ENCODE peak calls at places on chromosome 22, in eight cellular contexts. Q is aorta, R is body of pancreas, G is ovary, C is thyroid gland, H is hepatocyte, W is mesendoderm, X is AG04450. O is an unnamed sample.

GRCh38 chr22:39129746-39130145 is 22.7 kb downstream of the CBX7 start:
- DNase-seq in Q (peak), R (no peak), G (no peak), C (no peak), H (no peak), W (no peak), X (no peak), O (no peak)

GRCh38 chr22:50271519-50271970 is 1.4 kb upstream of the MAPK11 start:
- DNase-seq in Q (no peak), R (peak), G (peak), C (peak), H (peak), W (peak), X (no peak), O (no peak)

GRCh38 chr22:44191036-44191454 is 10.3 kb downstream of the PARVG start:
- DNase-seq in Q (no peak), R (no peak), G (no peak), C (no peak), H (no peak), W (peak), X (no peak), O (no peak)

GRCh38 chr22:46734830-46735453 is 3.1 kb downstream of the CERK start:
- DNase-seq in Q (peak), R (peak), G (no peak), C (peak), H (peak), W (no peak), X (no peak), O (no peak)

GRCh38 chr22:25368271-25368670 is 148.8 kb downstream of the CRYBB2 start:
- DNase-seq in Q (no peak), R (no peak), G (no peak), C (no peak), H (peak), W (peak), X (peak), O (no peak)

GRCh38 chr22:41939981-41940852 is 6.7 kb downstream of the CENPM start:
- DNase-seq in Q (peak), R (no peak), G (no peak), C (no peak), H (no peak), W (no peak), X (no peak), O (no peak)

GRCh38 chr22:32411388-32411787 is 659 bp downstream of the RTCB start:
- DNase-seq in Q (no peak), R (no peak), G (no peak), C (no peak), H (peak), W (peak), X (no peak), O (no peak)

GRCh38 chr22:42376721-42377177 is 55.5 kb downstream of the NFAM1 start:
- DNase-seq in Q (peak), R (peak), G (no peak), C (peak), H (peak), W (peak), X (no peak), O (no peak)

GRCh38 chr22:45083659-45084305 is 74.0 kb upstream of the PHF21B start:
- DNase-seq in Q (no peak), R (no peak), G (no peak), C (no peak), H (no peak), W (no peak), X (no peak), O (peak)

GRCh38 chr22:32591620-32592019 is 117.0 kb downstream of the FBXO7 start:
- DNase-seq in Q (no peak), R (no peak), G (no peak), C (no peak), H (no peak), W (no peak), X (no peak), O (peak)

GRCh38 chr22:38788417-38788816 is 5.5 kb downstream of the DNAL4 start:
- DNase-seq in Q (no peak), R (peak), G (peak), C (peak), H (peak), W (no peak), X (peak), O (peak)

GRCh38 chr22:44578516-44579230 is 80.6 kb upstream of the RTL6 start:
- DNase-seq in Q (no peak), R (no peak), G (no peak), C (no peak), H (no peak), W (no peak), X (no peak), O (no peak)

GRCh38 chr22:39349506-39349966 is 255 bp upstream of the SYNGR1 start:
- DNase-seq in Q (no peak), R (peak), G (peak), C (peak), H (peak), W (peak), X (no peak), O (no peak)

GRCh38 chr22:40240160-40240559 is 62.4 kb downstream of the TNRC6B start:
- DNase-seq in Q (no peak), R (no peak), G (no peak), C (no peak), H (no peak), W (no peak), X (no peak), O (no peak)

GRCh38 chr22:49965291-49966040 is 4.9 kb downstream of the PIM3 start:
- DNase-seq in Q (peak), R (peak), G (peak), C (peak), H (peak), W (no peak), X (no peak), O (no peak)

DNA sequence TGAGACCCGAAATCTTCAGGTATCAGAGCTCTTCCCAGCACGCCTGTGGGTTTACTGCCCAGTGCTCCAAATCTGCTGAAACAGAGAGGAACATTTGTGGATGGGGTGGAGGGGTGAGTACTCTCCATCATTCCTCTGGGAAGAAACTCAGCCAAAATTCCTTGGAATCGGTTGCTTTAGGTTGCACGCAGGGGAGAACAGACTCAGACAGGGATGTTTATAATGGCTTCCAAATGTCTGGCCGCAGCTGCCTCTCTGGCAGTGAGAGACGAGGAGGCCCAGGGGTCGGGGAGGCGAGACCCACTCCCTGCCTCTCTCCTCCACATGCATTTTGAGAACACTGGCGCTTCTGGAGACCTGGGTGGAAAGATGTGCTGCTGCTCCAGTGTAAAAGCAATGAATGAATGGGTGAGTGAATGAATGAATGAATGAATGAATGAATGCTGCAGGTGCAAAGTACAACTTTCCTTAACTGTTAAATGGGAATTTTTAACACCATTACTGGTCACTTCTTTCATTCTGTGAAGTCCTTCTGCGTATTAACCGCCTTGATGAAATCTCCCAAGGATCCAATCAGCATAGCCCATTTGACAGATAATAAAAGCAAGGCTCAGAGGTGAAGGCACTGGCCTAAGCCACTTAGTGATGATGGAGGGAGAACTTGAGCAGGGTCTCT is 437.4 kb downstream of the MIAT start:
- DNase-seq in Q (no peak), R (no peak), G (no peak), C (no peak), H (peak), W (no peak), X (no peak), O (no peak)
- H3K4me3 ChIP-seq in Q (no peak), R (no peak), G (no peak), C (no peak), H (no peak), W (no peak), X (no peak), O (no peak)

DNA sequence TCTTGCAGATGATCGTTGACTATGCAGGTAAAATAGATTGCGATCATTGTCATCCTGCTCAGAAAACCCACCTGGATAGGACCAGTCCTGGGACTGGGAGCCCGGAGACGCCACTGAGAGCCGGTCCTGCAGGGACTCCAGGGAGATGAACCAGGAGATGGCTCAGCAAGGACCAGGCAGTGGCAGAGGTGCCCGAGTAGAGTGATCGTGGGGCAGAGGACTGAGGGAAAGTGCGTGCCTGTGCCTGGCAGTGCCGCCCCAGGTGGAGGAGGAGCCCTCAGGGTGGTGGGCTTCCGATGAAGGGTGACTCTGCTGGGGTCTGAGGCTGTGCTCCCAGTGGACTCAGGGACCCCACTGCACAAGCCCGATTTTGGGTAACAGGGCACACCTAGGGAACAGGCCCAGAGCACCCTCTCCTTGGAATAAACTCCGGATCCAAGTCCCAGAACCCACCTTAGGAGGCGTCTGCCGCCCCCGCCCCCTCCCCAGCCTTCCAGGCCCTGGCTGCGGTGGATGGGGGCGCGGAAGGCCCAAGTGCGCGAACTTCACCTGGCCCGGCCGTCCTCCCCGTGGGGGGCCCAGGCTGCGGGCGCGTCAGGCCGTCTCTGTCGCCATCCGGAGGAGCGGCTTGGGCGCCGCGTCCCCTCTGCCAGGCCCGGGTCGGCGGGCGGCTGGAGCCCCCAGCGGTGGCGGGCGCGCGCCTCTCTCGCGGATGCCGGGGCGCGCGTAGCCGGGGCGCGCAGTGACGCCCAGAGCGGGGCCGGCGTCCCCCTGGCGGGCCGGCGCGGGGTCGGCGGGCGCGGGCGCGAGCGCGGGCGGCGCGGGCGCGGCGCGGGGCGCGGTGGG is 1338.8 kb downstream of the BRD1 start:
- DNase-seq in Q (no peak), R (no peak), G (no peak), C (no peak), H (peak), W (peak), X (no peak), O (no peak)
- H3K4me3 ChIP-seq in Q (no peak), R (no peak), G (no peak), C (no peak), H (no peak), W (no peak), X (no peak), O (no peak)

GRCh38 chr22:23183107-23183698 is 2.9 kb downstream of the BCR start:
- DNase-seq in Q (peak), R (peak), G (peak), C (peak), H (peak), W (peak), X (no peak), O (peak)

GRCh38 chr22:23180301-23180892 is at the start of gene BCR:
- DNase-seq in Q (peak), R (peak), G (peak), C (peak), H (peak), W (peak), X (no peak), O (peak)

GRCh38 chr22:23180893-23181762 is 819 bp downstream of the BCR start:
- DNase-seq in Q (peak), R (peak), G (peak), C (peak), H (no peak), W (peak), X (no peak), O (no peak)

GRCh38 chr22:23182289-23183106 is 2.2 kb downstream of the BCR start:
- DNase-seq in Q (no peak), R (peak), G (no peak), C (no peak), H (peak), W (peak), X (no peak), O (no peak)

DNA sequence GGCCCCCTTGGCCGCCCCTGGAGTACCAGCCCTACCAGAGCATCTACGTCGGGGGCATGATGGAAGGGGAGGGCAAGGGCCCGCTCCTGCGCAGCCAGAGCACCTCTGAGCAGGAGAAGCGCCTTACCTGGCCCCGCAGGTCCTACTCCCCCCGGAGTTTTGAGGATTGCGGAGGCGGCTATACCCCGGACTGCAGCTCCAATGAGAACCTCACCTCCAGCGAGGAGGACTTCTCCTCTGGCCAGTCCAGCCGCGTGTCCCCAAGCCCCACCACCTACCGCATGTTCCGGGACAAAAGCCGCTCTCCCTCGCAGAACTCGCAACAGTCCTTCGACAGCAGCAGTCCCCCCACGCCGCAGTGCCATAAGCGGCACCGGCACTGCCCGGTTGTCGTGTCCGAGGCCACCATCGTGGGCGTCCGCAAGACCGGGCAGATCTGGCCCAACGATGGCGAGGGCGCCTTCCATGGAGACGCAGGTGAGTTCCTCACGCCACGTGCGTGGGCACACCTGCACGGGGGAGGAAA is 1.5 kb downstream of the BCR start:
- DNase-seq in Q (no peak), R (no peak), G (no peak), C (no peak), H (no peak), W (peak), X (no peak), O (no peak)
- H3K4me3 ChIP-seq in Q (peak), R (no peak), G (peak), C (peak), H (peak), W (peak), X (peak), O (peak)

DNA sequence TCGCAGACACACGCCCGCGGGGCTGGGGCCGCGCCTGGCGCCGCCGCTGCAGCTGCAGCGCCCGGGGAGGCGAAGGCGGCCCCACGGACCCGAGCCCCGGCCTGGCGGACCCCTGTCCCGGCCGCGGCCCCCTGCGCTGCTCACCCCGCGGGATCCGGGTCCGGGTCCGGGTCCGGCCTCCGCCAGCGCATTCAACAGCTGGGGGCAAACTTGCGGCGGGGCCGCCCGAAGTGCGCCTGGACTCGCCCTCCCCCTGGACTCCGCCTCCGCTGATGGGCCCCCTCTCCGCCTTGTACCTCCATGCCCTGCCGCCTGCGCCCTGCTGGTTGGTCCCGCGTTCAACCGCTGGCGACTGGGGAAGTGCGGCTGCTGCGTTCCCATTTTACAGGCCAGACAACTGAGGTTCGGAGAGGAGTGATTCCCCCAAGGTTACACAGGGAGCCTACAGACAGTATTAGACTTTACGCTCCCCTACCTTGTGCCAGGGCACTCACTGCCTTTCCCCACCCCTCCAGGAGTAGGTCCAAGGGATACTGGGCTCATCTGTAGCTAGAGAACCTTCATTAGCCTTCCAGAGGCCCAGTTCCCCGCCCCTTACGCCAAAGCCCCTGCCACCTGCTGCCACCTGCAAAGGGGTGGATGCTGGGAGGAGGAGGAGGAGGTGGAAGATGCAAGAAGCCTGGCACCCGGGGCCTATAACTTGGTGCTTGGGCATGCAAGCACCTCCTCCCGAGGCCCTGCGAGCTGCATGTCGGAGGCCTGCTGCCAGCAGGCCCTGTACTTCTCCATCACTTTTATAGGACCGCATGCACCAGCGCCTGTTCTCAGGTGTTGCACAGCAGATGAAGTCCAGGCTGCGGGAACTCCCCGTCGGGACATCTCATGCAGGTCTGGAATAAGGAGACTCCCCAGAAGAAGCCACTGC is 694 bp upstream of the ELFN2 start:
- DNase-seq in Q (no peak), R (no peak), G (no peak), C (no peak), H (no peak), W (no peak), X (no peak), O (no peak)
- H3K4me3 ChIP-seq in Q (peak), R (no peak), G (no peak), C (no peak), H (no peak), W (no peak), X (peak), O (peak)

DNA sequence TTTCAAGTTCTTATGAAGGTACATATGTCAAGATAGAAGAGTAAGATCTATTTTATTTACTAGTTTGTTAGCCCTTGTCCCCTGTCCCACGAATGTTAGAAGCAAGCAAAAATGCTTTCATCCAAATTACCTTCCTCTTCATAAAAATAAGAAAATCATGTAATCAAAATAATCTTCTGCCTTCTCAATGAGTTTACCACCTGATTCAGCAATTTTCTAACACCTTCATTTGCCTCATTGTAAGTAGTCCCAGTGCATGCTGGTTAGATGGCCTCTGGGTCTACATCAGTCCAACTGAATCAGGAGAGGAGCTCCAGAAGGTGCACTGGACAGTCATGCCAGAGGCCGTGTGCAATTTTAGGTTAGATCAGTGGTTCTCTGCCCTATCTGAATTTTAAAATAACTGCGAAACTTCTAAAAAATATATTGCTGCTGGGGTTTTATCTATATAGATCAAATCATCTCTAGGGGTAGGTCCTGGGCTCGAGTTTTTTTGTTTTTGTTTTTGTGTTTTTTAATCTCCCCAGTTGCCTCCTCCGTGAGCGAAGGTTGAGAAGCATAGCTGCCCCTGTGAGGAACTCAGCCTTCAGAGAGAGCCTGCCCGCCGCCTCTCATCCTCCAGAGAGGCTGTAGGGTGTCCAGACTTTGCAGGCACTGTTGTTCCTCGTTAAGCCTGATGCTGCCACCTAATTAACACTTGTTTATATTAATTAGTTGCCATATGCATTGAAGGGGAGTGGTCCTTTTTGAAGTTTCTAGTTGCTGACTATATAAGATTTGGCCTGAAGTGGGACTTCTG is 32.2 kb downstream of the C22orf31 start:
- DNase-seq in Q (no peak), R (no peak), G (no peak), C (no peak), H (no peak), W (no peak), X (no peak), O (no peak)
- H3K4me3 ChIP-seq in Q (no peak), R (no peak), G (no peak), C (no peak), H (no peak), W (no peak), X (no peak), O (no peak)

GRCh38 chr22:30539368-30539767 is 7.2 kb downstream of the SEC14L6 start:
- DNase-seq in Q (no peak), R (no peak), G (no peak), C (no peak), H (no peak), W (no peak), X (no peak), O (no peak)

GRCh38 chr22:30538280-30538679 is 8.3 kb downstream of the SEC14L6 start:
- DNase-seq in Q (no peak), R (no peak), G (no peak), C (no peak), H (no peak), W (no peak), X (no peak), O (no peak)

GRCh38 chr22:30542811-30543188 is 3.7 kb downstream of the SEC14L6 start:
- DNase-seq in Q (no peak), R (no peak), G (no peak), C (no peak), H (no peak), W (no peak), X (no peak), O (no peak)

GRCh38 chr22:30546616-30547015 is at the start of gene SEC14L6:
- DNase-seq in Q (no peak), R (no peak), G (no peak), C (no peak), H (no peak), W (no peak), X (no peak), O (no peak)

GRCh38 chr22:30541979-30542810 is 4.3 kb downstream of the SEC14L6 start:
- DNase-seq in Q (no peak), R (peak), G (no peak), C (peak), H (peak), W (peak), X (no peak), O (no peak)
- H3K4me3 ChIP-seq in Q (peak), R (peak), G (peak), C (no peak), H (peak), W (peak), X (no peak), O (no peak)

GRCh38 chr22:11307996-11308395 is 4220.0 kb upstream of the OR11H1 start:
- DNase-seq in Q (no peak), R (no peak), G (no peak), C (no peak), H (no peak), W (no peak), X (no peak), O (no peak)
- H3K4me3 ChIP-seq in Q (no peak), R (no peak), G (no peak), C (no peak), H (no peak), W (no peak), X (no peak), O (no peak)